ENCODE peak calls at places on chromosome 16, in ten cellular contexts. One of them, this sample, is unnamed.
A peak's percentile ranks its signal among the peaks of the same experiment; 100 is the strongest.

GRCh38 chr16:75593825-75594820 is 27.9 kb downstream of the GABARAPL2 start:
- DNase-seq in pons: no peak
- DNase-seq in T-helper 1 cell: peak; percentile 69
- DNase-seq in stimulated activated CD8-positive, alpha-beta memory T cell treated with anti-CD3 and anti-CD28 coated beads, Interleukin-15, amount 100 ng/mL, for 48 hours: no peak
- DNase-seq in NCI-H1436: peak; percentile 71
- DNase-seq in substantia nigra: no peak
- DNase-seq in NCI-H1417: peak; percentile 64
- DNase-seq in nucleus accumbens: no peak
- DNase-seq in tibial nerve: no peak
- DNase-seq in activated CD4-positive, alpha-beta T cell treated with anti-CD3 and anti-CD28 coated beads, Interleukin-2, amount 50 U/mL, for 1 hour: no peak
- DNase-seq in this sample: no peak

GRCh38 chr16:28897826-28898225 is 19.5 kb downstream of the ATP2A1 start:
- DNase-seq in pons: no peak
- DNase-seq in tibial nerve: no peak
- DNase-seq in NCI-H1417: no peak
- DNase-seq in T-helper 1 cell: no peak
- DNase-seq in substantia nigra: no peak
- DNase-seq in NCI-H1436: no peak
- DNase-seq in stimulated activated CD8-positive, alpha-beta memory T cell treated with anti-CD3 and anti-CD28 coated beads, Interleukin-15, amount 100 ng/mL, for 48 hours: no peak
- DNase-seq in nucleus accumbens: no peak
- DNase-seq in activated CD4-positive, alpha-beta T cell treated with anti-CD3 and anti-CD28 coated beads, Interleukin-2, amount 50 U/mL, for 1 hour: no peak
- DNase-seq in this sample: no peak

GRCh38 chr16:4625617-4626159 is 1.1 kb downstream of the MGRN1 start:
- DNase-seq in tibial nerve: no peak
- DNase-seq in NCI-H1436: no peak
- DNase-seq in stimulated activated CD8-positive, alpha-beta memory T cell treated with anti-CD3 and anti-CD28 coated beads, Interleukin-15, amount 100 ng/mL, for 48 hours: no peak
- DNase-seq in substantia nigra: no peak
- DNase-seq in pons: peak; percentile 41
- DNase-seq in activated CD4-positive, alpha-beta T cell treated with anti-CD3 and anti-CD28 coated beads, Interleukin-2, amount 50 U/mL, for 1 hour: no peak
- DNase-seq in NCI-H1417: no peak
- DNase-seq in T-helper 1 cell: no peak
- DNase-seq in nucleus accumbens: no peak
- DNase-seq in this sample: no peak

GRCh38 chr16:48542020-48542473 is 67.9 kb downstream of the N4BP1 start:
- DNase-seq in NCI-H1417: no peak
- DNase-seq in tibial nerve: peak; percentile 47
- DNase-seq in substantia nigra: peak; percentile 77
- DNase-seq in stimulated activated CD8-positive, alpha-beta memory T cell treated with anti-CD3 and anti-CD28 coated beads, Interleukin-15, amount 100 ng/mL, for 48 hours: no peak
- DNase-seq in NCI-H1436: no peak
- DNase-seq in activated CD4-positive, alpha-beta T cell treated with anti-CD3 and anti-CD28 coated beads, Interleukin-2, amount 50 U/mL, for 1 hour: no peak
- DNase-seq in T-helper 1 cell: no peak
- DNase-seq in nucleus accumbens: peak; percentile 61
- DNase-seq in pons: peak; percentile 91
- DNase-seq in this sample: no peak

GRCh38 chr16:27729516-27730304 is 179.8 kb downstream of the KATNIP start:
- DNase-seq in activated CD4-positive, alpha-beta T cell treated with anti-CD3 and anti-CD28 coated beads, Interleukin-2, amount 50 U/mL, for 1 hour: no peak
- DNase-seq in nucleus accumbens: peak; percentile 48
- DNase-seq in T-helper 1 cell: no peak
- DNase-seq in NCI-H1417: no peak
- DNase-seq in stimulated activated CD8-positive, alpha-beta memory T cell treated with anti-CD3 and anti-CD28 coated beads, Interleukin-15, amount 100 ng/mL, for 48 hours: no peak
- DNase-seq in pons: peak; percentile 52
- DNase-seq in tibial nerve: no peak
- DNase-seq in substantia nigra: peak; percentile 23
- DNase-seq in NCI-H1436: no peak
- DNase-seq in this sample: no peak

GRCh38 chr16:84020353-84020752 is 22.2 kb downstream of the SLC38A8 start:
- DNase-seq in activated CD4-positive, alpha-beta T cell treated with anti-CD3 and anti-CD28 coated beads, Interleukin-2, amount 50 U/mL, for 1 hour: no peak
- DNase-seq in pons: no peak
- DNase-seq in nucleus accumbens: no peak
- DNase-seq in substantia nigra: no peak
- DNase-seq in T-helper 1 cell: no peak
- DNase-seq in NCI-H1417: no peak
- DNase-seq in stimulated activated CD8-positive, alpha-beta memory T cell treated with anti-CD3 and anti-CD28 coated beads, Interleukin-15, amount 100 ng/mL, for 48 hours: no peak
- DNase-seq in tibial nerve: no peak
- DNase-seq in NCI-H1436: no peak
- DNase-seq in this sample: no peak

GRCh38 chr16:66927012-66927436 is 1.7 kb upstream of the RRAD start:
- DNase-seq in T-helper 1 cell: no peak
- DNase-seq in activated CD4-positive, alpha-beta T cell treated with anti-CD3 and anti-CD28 coated beads, Interleukin-2, amount 50 U/mL, for 1 hour: no peak
- DNase-seq in substantia nigra: no peak
- DNase-seq in tibial nerve: no peak
- DNase-seq in NCI-H1417: no peak
- DNase-seq in nucleus accumbens: no peak
- DNase-seq in stimulated activated CD8-positive, alpha-beta memory T cell treated with anti-CD3 and anti-CD28 coated beads, Interleukin-15, amount 100 ng/mL, for 48 hours: no peak
- DNase-seq in pons: no peak
- DNase-seq in NCI-H1436: no peak
- DNase-seq in this sample: no peak

GRCh38 chr16:10751291-10751697 is 7.7 kb downstream of the NUBP1 start:
- DNase-seq in T-helper 1 cell: peak; percentile 43
- DNase-seq in substantia nigra: no peak
- DNase-seq in NCI-H1436: no peak
- DNase-seq in NCI-H1417: no peak
- DNase-seq in nucleus accumbens: no peak
- DNase-seq in activated CD4-positive, alpha-beta T cell treated with anti-CD3 and anti-CD28 coated beads, Interleukin-2, amount 50 U/mL, for 1 hour: no peak
- DNase-seq in pons: no peak
- DNase-seq in tibial nerve: no peak
- DNase-seq in stimulated activated CD8-positive, alpha-beta memory T cell treated with anti-CD3 and anti-CD28 coated beads, Interleukin-15, amount 100 ng/mL, for 48 hours: no peak
- DNase-seq in this sample: no peak

GRCh38 chr16:7397901-7398300 is 65.3 kb downstream of the RBFOX1 start:
- DNase-seq in NCI-H1417: no peak
- DNase-seq in substantia nigra: no peak
- DNase-seq in T-helper 1 cell: no peak
- DNase-seq in activated CD4-positive, alpha-beta T cell treated with anti-CD3 and anti-CD28 coated beads, Interleukin-2, amount 50 U/mL, for 1 hour: no peak
- DNase-seq in pons: no peak
- DNase-seq in nucleus accumbens: no peak
- DNase-seq in tibial nerve: no peak
- DNase-seq in NCI-H1436: no peak
- DNase-seq in stimulated activated CD8-positive, alpha-beta memory T cell treated with anti-CD3 and anti-CD28 coated beads, Interleukin-15, amount 100 ng/mL, for 48 hours: no peak
- DNase-seq in this sample: no peak

GRCh38 chr16:15829460-15829859 is 27.4 kb downstream of the MYH11 start:
- DNase-seq in pons: peak; percentile 5
- DNase-seq in nucleus accumbens: no peak
- DNase-seq in NCI-H1417: no peak
- DNase-seq in stimulated activated CD8-positive, alpha-beta memory T cell treated with anti-CD3 and anti-CD28 coated beads, Interleukin-15, amount 100 ng/mL, for 48 hours: no peak
- DNase-seq in NCI-H1436: no peak
- DNase-seq in tibial nerve: peak; percentile 17
- DNase-seq in substantia nigra: peak; percentile 1
- DNase-seq in T-helper 1 cell: no peak
- DNase-seq in activated CD4-positive, alpha-beta T cell treated with anti-CD3 and anti-CD28 coated beads, Interleukin-2, amount 50 U/mL, for 1 hour: no peak
- DNase-seq in this sample: no peak

GRCh38 chr16:23186171-23186570 is 3.6 kb downstream of the SCNN1G start:
- DNase-seq in T-helper 1 cell: no peak
- DNase-seq in tibial nerve: no peak
- DNase-seq in stimulated activated CD8-positive, alpha-beta memory T cell treated with anti-CD3 and anti-CD28 coated beads, Interleukin-15, amount 100 ng/mL, for 48 hours: no peak
- DNase-seq in NCI-H1436: no peak
- DNase-seq in pons: no peak
- DNase-seq in substantia nigra: no peak
- DNase-seq in NCI-H1417: no peak
- DNase-seq in activated CD4-positive, alpha-beta T cell treated with anti-CD3 and anti-CD28 coated beads, Interleukin-2, amount 50 U/mL, for 1 hour: no peak
- DNase-seq in nucleus accumbens: no peak
- DNase-seq in this sample: no peak

This sample was measured in omental fat pad.